ENCODE peak calls at places on chromosomes 7 and 10, in four cellular contexts. M, E, G and O are unnamed samples.

GRCh38 chr7:105782391-105783063 is 93.9 kb downstream of the ATXN7L1 start:
- DNase-seq in M (peak), E (peak), G (peak), O (no peak)

GRCh38 chr7:94810496-94810895 is 96.9 kb upstream of the PPP1R9A start:
- DNase-seq in M (peak), E (peak), G (no peak), O (no peak)

GRCh38 chr10:133104076-133104965 is 16.6 kb downstream of the ADGRA1 start:
- DNase-seq in M (no peak), E (no peak), G (no peak), O (no peak)

GRCh38 chr10:33421789-33422188 is 87.3 kb upstream of the NRP1 start:
- DNase-seq in M (peak), E (peak), G (peak), O (peak)

GRCh38 chr10:113336549-113337130 is 216.2 kb upstream of the HABP2 start:
- DNase-seq in M (no peak), E (no peak), G (no peak), O (no peak)

GRCh38 chr10:86298501-86299001 is 68.0 kb downstream of the GRID1 start:
- DNase-seq in M (no peak), E (no peak), G (no peak), O (no peak)

GRCh38 chr10:102599565-102600327 is 44.5 kb upstream of the TRIM8 start:
- DNase-seq in M (no peak), E (no peak), G (no peak), O (no peak)

GRCh38 chr10:113226404-113226803 is 276.4 kb downstream of the TCF7L2 start:
- DNase-seq in M (no peak), E (no peak), G (no peak), O (no peak)

GRCh38 chr7:85184599-85185354 is 2.1 kb downstream of the SEMA3D start:
- DNase-seq in M (peak), E (peak), G (peak), O (peak)

GRCh38 chr10:78413294-78414055 is 379.8 kb downstream of the RPS24 start:
- DNase-seq in M (peak), E (no peak), G (no peak), O (no peak)

GRCh38 chr10:61943699-61944444 is 42.4 kb downstream of the ARID5B start:
- DNase-seq in M (peak), E (peak), G (peak), O (no peak)

GRCh38 chr10:117246997-117247667 is 6.2 kb downstream of the SLC18A2 start:
- DNase-seq in M (no peak), E (no peak), G (no peak), O (no peak)

GRCh38 chr7:7795736-7796135 is 77.3 kb upstream of the RPA3 start:
- DNase-seq in M (peak), E (peak), G (peak), O (no peak)

GRCh38 chr7:154202002-154202401 is 149.8 kb downstream of the DPP6 start:
- DNase-seq in M (no peak), E (no peak), G (no peak), O (no peak)

GRCh38 chr10:4595920-4596319 is 230.1 kb upstream of the AKR1E2 start:
- DNase-seq in M (no peak), E (peak), G (no peak), O (no peak)

GRCh38 chr10:100586959-100587358 is 51.2 kb downstream of the HIF1AN start:
- DNase-seq in M (no peak), E (no peak), G (no peak), O (no peak)

GRCh38 chr7:50217961-50218360 is 86.6 kb upstream of the IKZF1 start:
- DNase-seq in M (no peak), E (no peak), G (no peak), O (no peak)

GRCh38 chr10:86048973-86049372 is 317.6 kb downstream of the GRID1 start:
- DNase-seq in M (no peak), E (no peak), G (no peak), O (no peak)

GRCh38 chr10:52966904-52967303 is 194.3 kb upstream of the MBL2 start:
- DNase-seq in M (no peak), E (no peak), G (no peak), O (no peak)

GRCh38 chr10:22321831-22322662 is 1.1 kb downstream of the BMI1 start:
- DNase-seq in M (peak), E (peak), G (no peak), O (no peak)

GRCh38 chr10:100744136-100744979 is 1.0 kb upstream of the PAX2 start:
- DNase-seq in M (no peak), E (no peak), G (no peak), O (no peak)

GRCh38 chr10:122178655-122179054 is 92.4 kb upstream of the BTBD16 start:
- DNase-seq in M (no peak), E (no peak), G (no peak), O (no peak)

GRCh38 chr10:84140036-84140379 is 699 bp downstream of the GHITM start:
- DNase-seq in M (peak), E (no peak), G (peak), O (no peak)

GRCh38 chr7:5282464-5283316 is at the start of gene SLC29A4:
- DNase-seq in M (no peak), E (no peak), G (no peak), O (no peak)

GRCh38 chr7:33185786-33186185 is 56.4 kb downstream of the BBS9 start:
- DNase-seq in M (peak), E (peak), G (peak), O (no peak)

GRCh38 chr10:71302874-71303568 is 16.0 kb upstream of the SLC29A3 start:
- DNase-seq in M (peak), E (peak), G (peak), O (no peak)

GRCh38 chr7:78769551-78770101 is 683.8 kb downstream of the MAGI2 start:
- DNase-seq in M (no peak), E (no peak), G (no peak), O (no peak)

GRCh38 chr10:53005612-53006325 is 233.2 kb upstream of the MBL2 start:
- DNase-seq in M (no peak), E (no peak), G (no peak), O (no peak)

GRCh38 chr10:3820255-3820654 is 35.2 kb upstream of the KLF6 start:
- DNase-seq in M (no peak), E (no peak), G (no peak), O (no peak)

GRCh38 chr10:93541402-93542357 is 24.8 kb upstream of the FFAR4 start:
- DNase-seq in M (no peak), E (no peak), G (peak), O (no peak)

GRCh38 chr10:93547522-93547921 is 18.9 kb upstream of the FFAR4 start:
- DNase-seq in M (no peak), E (no peak), G (no peak), O (peak)

GRCh38 chr10:93542358-93542791 is 24.1 kb upstream of the FFAR4 start:
- DNase-seq in M (no peak), E (no peak), G (peak), O (peak)
- TF ChIP-seq CTCF in M (no peak), E (no peak), G (no peak), O (peak)

DNA sequence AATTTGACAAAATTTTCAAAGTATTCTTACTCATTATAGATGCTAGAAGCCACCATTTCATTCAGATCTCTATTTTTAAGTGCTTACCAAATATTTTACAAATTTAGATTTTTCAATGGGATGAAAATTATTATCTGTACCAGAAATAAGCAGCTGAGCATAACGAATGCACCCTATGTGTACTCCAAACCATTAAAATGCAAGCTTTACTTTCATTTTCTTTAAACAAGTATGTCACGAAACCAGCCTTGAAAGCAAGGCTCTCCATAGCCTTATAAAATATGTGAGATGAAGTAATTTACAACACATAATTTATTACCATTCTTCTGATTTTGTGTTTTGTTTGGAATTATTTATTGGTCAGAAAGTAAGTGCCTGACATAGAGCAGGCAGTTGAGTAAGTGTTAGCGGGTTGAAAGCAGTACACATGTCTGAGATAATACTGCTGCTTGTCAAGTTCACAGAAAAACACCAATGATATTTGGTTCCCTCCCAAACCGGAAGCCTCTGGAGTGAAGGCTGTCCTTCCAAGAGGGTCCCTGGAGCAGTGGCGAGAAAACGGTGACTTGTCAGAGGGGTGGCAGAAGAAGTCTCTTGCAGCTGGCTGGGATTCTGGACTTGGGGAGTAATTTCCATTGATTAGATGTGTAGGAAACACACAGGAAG is 322.7 kb upstream of the PFKP start:
- DNase-seq in M (no peak), E (no peak), G (no peak), O (no peak)
- H3K4me3 ChIP-seq in M (no peak), E (no peak), G (no peak), O (peak)

GRCh38 chr7:138079137-138079536 is 2.9 kb downstream of the AKR1D1 start:
- DNase-seq in M (no peak), E (no peak), G (no peak), O (no peak)
- TF ChIP-seq CTCF in M (no peak), E (no peak), G (no peak), O (no peak)

GRCh38 chr10:27152687-27153086 is 1.5 kb downstream of the YME1L1 start:
- DNase-seq in M (no peak), E (no peak), G (no peak), O (no peak)
- H3K4me3 ChIP-seq in M (peak), E (peak), G (peak), O (no peak)

GRCh38 chr7:135169936-135170222 is 628 bp downstream of the CYREN start:
- DNase-seq in M (no peak), E (no peak), G (no peak), O (peak)

GRCh38 chr7:135170223-135170997 is at the start of gene CYREN:
- DNase-seq in M (peak), E (peak), G (peak), O (peak)

GRCh38 chr7:135168001-135168400 is 2.5 kb downstream of the CYREN start:
- DNase-seq in M (no peak), E (no peak), G (no peak), O (peak)

GRCh38 chr7:135168489-135169140 is 1.9 kb downstream of the CYREN start:
- DNase-seq in M (no peak), E (no peak), G (no peak), O (peak)

GRCh38 chr7:135169141-135169935 is 1.2 kb downstream of the CYREN start:
- DNase-seq in M (peak), E (peak), G (no peak), O (peak)
- TF ChIP-seq CTCF in M (peak), E (peak), G (peak), O (no peak)

GRCh38 chr10:11175823-11176243 is 158.2 kb downstream of the CELF2 start:
- DNase-seq in M (no peak), E (no peak), G (no peak), O (no peak)
- H3K4me3 ChIP-seq in M (no peak), E (no peak), G (no peak), O (no peak)

DNA sequence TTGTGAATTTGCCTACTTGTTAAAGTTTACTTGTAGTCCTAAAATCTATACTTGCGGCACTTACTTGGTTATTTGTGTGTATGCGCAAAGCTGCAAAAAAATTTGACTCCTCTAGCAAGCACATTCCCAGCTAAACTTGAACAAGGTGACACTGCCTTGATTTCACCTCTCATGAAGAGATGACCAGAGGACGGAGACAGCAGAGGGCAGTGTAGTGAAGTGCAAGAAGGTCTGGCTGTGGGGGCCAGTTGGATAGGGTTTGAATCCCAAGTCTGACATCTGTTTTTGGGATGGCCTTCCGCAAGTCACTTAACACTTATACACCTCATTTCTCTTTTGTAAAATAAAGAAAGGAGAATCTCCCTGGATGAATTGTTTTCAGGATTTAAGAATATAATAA is 15.7 kb downstream of the SLK start:
- DNase-seq in M (no peak), E (no peak), G (no peak), O (no peak)
- TF ChIP-seq CTCF in M (no peak), E (no peak), G (peak), O (peak)

DNA sequence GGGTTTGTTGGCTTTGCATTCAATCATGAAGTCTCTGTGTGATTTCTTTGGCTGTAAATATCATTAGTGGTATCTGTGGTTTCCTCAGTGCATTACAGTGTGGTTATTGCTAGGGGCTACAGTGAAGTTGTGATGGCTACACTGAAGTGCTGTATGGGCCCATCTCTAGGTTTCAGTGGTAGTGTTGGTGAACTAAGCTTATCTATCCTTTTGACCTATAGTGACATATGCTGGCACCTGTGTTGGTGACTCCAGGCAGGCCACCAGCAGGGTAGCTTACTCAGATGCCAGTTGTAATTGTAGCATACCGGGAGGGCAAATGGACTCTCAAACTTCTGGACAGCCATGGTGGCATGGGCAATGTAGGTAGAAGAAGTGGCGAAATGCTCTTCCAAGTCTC is 219.0 kb downstream of the ANKRD30A start:
- DNase-seq in M (no peak), E (no peak), G (no peak), O (no peak)
- H3K4me3 ChIP-seq in M (no peak), E (no peak), G (no peak), O (no peak)

GRCh38 chr7:73578342-73579124 is at the start of gene TBL2:
- DNase-seq in M (peak), E (peak), G (peak), O (peak)
- TF ChIP-seq CTCF in M (no peak), E (no peak), G (peak), O (no peak)